ENCODE peak calls at places on chromosomes 13 and 19, in five cellular contexts. B is A549, A is WTC11, U is HepG2, G is K562. C is an unnamed sample.

GRCh38 chr13:109684084-109684835 is 102.1 kb downstream of the IRS2 start:
- DNase-seq in A (no peak), B (no peak), U (no peak), G (no peak), C (no peak)

GRCh38 chr13:41061914-41062837 is 867 bp downstream of the WBP4 start:
- DNase-seq in G (no peak), U (no peak), B (no peak), A (no peak), C (no peak)

GRCh38 chr19:43623889-43624670 is 4.7 kb upstream of the ZNF428 start:
- DNase-seq in G (peak; percentile 93), A (peak; percentile 88), U (no peak), B (no peak), C (no peak)

GRCh38 chr19:47227347-47228167 is 3.4 kb downstream of the BBC3 start:
- DNase-seq in U (peak; percentile 88), B (peak; percentile 99), G (peak; percentile 97), A (peak; percentile 97), C (peak; percentile 69)

GRCh38 chr13:30037766-30038165 is 187.3 kb upstream of the UBL3 start:
- DNase-seq in G (no peak), B (no peak), A (no peak), U (no peak), C (no peak)

GRCh38 chr13:45575146-45575829 is 40.3 kb downstream of the ERICH6B start:
- DNase-seq in A (no peak), G (no peak), B (no peak), U (no peak), C (no peak)

GRCh38 chr13:40624338-40624737 is 42.1 kb downstream of the FOXO1 start:
- DNase-seq in U (no peak), G (no peak), A (no peak), B (no peak), C (no peak)

GRCh38 chr19:23101241-23101640 is 15.6 kb upstream of the ZNF730 start:
- DNase-seq in G (no peak), B (no peak), U (no peak), A (no peak), C (no peak)

GRCh38 chr19:58067240-58067912 is 8.3 kb downstream of the ZNF135 start:
- DNase-seq in U (no peak), G (no peak), B (no peak), A (no peak), C (no peak)

GRCh38 chr13:83943530-83944279 is 61.4 kb upstream of the SLITRK1 start:
- DNase-seq in G (no peak), U (peak; percentile 0), B (peak; percentile 7), A (no peak), C (no peak)

GRCh38 chr19:16594131-16594586 is 21.9 kb upstream of the SLC35E1 start:
- DNase-seq in U (no peak), G (no peak), B (no peak), A (no peak), C (no peak)

GRCh38 chr19:1166872-1167573 is 7.0 kb downstream of the SBNO2 start:
- DNase-seq in B (no peak), A (peak; percentile 13), U (no peak), G (no peak), C (no peak)

GRCh38 chr19:54653181-54653809 is 9.5 kb upstream of the LILRB4 start:
- DNase-seq in G (peak; percentile 54), B (peak; percentile 52), U (peak; percentile 8), A (no peak), C (no peak)

GRCh38 chr19:51365211-51366049 is 758 bp downstream of the ETFB start:
- DNase-seq in G (peak; percentile 70), U (peak; percentile 95), B (peak; percentile 63), A (no peak), C (no peak)

GRCh38 chr13:78758549-78758948 is 99.6 kb upstream of the OBI1 start:
- DNase-seq in G (peak; percentile 33), U (no peak), A (no peak), B (no peak), C (no peak)

GRCh38 chr13:33744589-33745369 is 73.2 kb upstream of the RFC3 start:
- DNase-seq in G (no peak), A (no peak), B (no peak), U (no peak), C (no peak)

GRCh38 chr19:54928299-54928698 is 19.0 kb downstream of the NLRP7 start:
- DNase-seq in G (no peak), U (no peak), A (no peak), B (peak; percentile 40), C (no peak)

GRCh38 chr19:43765109-43765876 is 10.5 kb upstream of the SMG9 start:
- DNase-seq in G (peak; percentile 80), A (no peak), U (peak; percentile 30), B (peak; percentile 95), C (peak; percentile 95)

GRCh38 chr13:33191425-33192221 is 93.9 kb downstream of the STARD13 start:
- DNase-seq in A (no peak), U (no peak), B (no peak), G (no peak), C (no peak)

GRCh38 chr13:60143775-60144174 is 20.0 kb downstream of the DIAPH3 start:
- DNase-seq in U (no peak), G (no peak), B (no peak), A (no peak), C (no peak)

GRCh38 chr13:112711528-112712265 is 21.9 kb downstream of the ATP11A start:
- DNase-seq in B (peak; percentile 80), U (peak; percentile 76), G (peak; percentile 93), A (peak; percentile 74), C (no peak)

GRCh38 chr13:99986751-99987150 is 5.2 kb downstream of the ZIC2 start:
- DNase-seq in G (no peak), A (no peak), U (no peak), B (no peak), C (no peak)

GRCh38 chr13:99989376-99990044 is 7.9 kb downstream of the ZIC2 start:
- DNase-seq in U (no peak), B (no peak), G (no peak), A (peak; percentile 51), C (no peak)

GRCh38 chr13:99987180-99988047 is 5.8 kb downstream of the ZIC2 start:
- DNase-seq in U (no peak), A (peak; percentile 44), G (no peak), B (no peak), C (no peak)

GRCh38 chr13:99990045-99990977 is 8.7 kb downstream of the ZIC2 start:
- DNase-seq in B (no peak), A (peak; percentile 66), G (no peak), U (no peak), C (no peak)

DNA sequence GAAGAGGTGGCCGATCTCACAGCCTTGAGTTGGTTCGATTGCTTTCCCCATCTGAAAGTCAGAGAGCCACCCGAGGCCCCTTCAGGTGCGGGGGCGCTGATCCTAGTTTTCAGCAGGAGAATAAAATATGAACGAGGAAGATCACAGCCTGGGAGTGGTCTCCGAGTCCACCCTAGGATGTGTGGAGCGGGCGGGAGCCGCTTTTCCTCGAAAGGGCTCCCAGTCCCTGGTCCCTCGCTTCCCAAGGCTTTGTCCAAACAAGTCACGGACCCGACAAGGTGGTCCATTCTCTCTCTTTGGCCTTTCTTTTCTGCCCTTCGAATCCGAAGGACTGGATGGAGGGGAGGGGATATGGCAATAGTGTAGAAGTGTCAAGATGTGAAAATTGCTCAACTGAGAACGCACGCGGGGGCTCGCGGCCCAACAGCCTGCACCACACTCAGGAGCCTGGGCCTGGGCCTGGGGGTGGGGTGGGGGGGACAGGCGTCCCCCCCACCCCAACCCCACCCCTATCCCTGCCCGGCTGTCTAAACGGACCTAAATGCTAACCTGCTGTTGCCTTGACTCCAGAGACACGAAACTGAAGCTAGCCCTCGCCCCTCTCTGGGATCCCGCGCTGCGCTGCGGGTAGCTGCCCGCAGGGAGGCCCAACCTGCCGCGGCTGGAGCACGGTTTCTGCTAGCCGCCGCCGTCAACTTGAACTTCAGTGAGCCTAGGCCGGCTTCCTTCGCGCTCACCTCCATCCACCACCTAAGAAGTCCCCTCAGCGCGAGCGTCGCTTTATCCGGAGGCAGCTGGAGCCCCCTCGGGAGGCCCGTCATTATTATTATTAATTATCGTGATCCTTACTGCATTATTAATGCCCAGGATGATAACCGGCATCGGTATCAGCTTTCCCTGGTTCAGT is 7.1 kb downstream of the ZIC2 start:
- DNase-seq in A (peak; percentile 63), U (no peak), G (no peak), B (no peak), C (no peak)
- TF ChIP-seq ESRRA in A (no peak), U (no peak), G (no peak), B (no peak), C (no peak)

DNA sequence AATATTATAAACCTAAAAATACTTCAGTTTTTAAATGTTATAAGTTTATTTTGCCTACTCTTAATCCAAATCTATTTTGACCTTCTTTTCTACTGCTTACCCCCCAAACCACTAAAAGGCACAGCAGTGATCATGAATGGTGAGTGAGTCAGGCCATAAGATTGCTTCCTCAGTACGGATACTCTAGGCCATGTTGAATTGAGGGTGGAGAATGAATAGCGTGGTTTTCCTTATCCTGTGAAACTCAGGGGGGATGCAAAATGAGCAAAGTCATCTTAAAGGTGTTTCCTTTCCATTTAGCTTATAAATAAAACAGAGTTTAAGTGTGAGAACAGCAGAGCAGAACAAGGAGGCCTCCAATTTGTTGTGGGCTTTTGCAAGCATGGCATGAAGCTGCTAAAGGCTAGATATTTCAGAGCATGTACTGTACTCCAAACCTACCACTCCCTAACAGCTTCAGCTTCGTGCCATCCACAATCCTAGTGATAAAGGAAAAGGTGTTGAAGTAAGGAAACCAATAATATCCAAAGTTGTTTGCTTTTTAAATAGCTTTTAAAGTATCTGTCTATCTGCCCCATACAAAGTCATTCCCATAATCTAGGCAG is 25.0 kb downstream of the SERPINE3 start:
- DNase-seq in G (no peak), U (no peak), A (no peak), B (no peak), C (no peak)
- TF ChIP-seq ESRRA in G (no peak), U (no peak), A (no peak), B (no peak), C (no peak)

DNA sequence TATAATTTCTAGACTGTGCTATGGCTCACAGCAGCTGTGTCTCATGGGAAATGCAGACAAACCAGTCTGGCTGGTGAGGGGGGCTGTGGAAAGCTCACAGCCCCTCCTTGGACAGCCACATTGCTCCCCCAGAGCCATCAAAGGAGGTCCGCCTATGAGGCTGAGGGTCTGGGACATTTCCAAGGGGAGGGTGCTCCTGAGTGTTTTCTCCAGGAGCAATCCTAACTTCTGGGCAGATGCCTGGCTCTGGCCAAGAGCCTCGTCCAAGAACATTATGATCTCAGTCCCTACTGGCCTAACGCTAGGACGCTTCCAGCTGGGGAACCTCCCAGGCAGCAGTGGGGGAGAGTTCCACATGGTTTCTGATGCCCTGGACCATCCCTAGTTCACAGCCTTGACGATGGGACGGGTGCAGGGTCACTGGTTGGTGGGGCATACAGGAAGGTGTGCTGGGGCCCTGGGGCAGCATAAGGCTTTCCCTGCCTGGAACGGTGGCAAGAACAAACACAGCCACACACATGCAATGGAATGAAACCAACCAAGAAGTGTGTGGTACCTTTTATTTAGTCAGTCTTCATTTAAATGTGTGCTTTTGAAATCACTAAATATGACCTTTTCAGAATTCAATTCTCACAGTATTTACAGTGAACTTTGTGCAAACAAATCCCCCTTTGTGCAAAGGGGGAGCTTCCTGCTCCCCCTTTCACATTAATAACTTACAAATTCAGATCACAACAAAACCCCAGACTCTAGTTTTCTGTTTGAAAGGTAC is 60.6 kb downstream of the CDADC1 start:
- DNase-seq in A (no peak), B (no peak), G (no peak), U (peak; percentile 63), C (no peak)
- TF ChIP-seq ESRRA in A (no peak), B (no peak), G (no peak), U (no peak), C (no peak)

DNA sequence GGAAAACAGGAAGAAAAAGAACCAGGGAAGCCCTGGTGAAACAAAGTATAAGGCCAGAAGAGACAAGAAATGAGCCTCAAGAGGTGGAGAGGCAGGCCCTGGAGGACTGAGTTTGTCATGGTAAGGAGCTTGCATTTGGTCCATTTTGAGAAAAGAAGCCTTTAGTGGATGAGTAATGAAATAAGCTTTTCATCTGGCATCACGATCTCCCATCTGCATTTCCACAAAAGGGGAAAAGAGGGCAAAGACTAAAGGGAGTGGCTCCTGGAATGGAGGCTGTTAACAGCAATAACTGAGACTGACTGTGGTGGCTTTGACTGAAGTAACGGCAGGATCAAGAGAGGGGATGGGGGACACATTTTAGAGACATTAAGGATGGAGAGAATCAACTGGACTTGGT is 148.8 kb upstream of the NBEA start:
- DNase-seq in U (no peak), G (no peak), B (no peak), A (no peak), C (no peak)
- TF ChIP-seq ESRRA in U (no peak), G (no peak), B (no peak), A (no peak), C (no peak)

C was measured in GM12878.